ENCODE peak calls at places on chromosomes 12 and 14, in seven cellular contexts. P is glutamatergic neuron; S is mammary epithelial cell; H is thoracic aorta; F is breast epithelium; A is HepG2; N is activated CD8-positive, alpha-beta T cell treated with anti-CD3 and anti-CD28 coated beads for 36 hours. X is an unnamed sample.

GRCh38 chr12:52440821-52441319 is 6.7 kb upstream of the KRT75 start:
- DNase-seq in P (no peak), S (peak; percentile 92), H (no peak), F (no peak), A (no peak), N (no peak), X (no peak)

GRCh38 chr14:103867523-103867953 is 20.2 kb upstream of the PPP1R13B start:
- DNase-seq in P (no peak), S (peak; percentile 70), H (no peak), F (no peak), A (no peak), N (no peak), X (no peak)

GRCh38 chr14:61573748-61574513 is 121.4 kb upstream of the HIF1A start:
- DNase-seq in P (no peak), S (peak; percentile 93), H (no peak), F (no peak), A (no peak), N (no peak), X (no peak)

GRCh38 chr14:75411194-75411552 is 16.6 kb upstream of the JDP2 start:
- DNase-seq in P (no peak), S (no peak), H (no peak), F (no peak), A (no peak), N (no peak), X (no peak)

GRCh38 chr14:92460541-92460915 is 53.1 kb upstream of the RIN3 start:
- DNase-seq in P (no peak), S (no peak), H (no peak), F (no peak), A (no peak), N (no peak), X (no peak)

GRCh38 chr12:130391186-130391585 is 53.5 kb downstream of the PIWIL1 start:
- DNase-seq in P (no peak), S (no peak), H (no peak), F (no peak), A (no peak), N (no peak), X (no peak)

GRCh38 chr14:77641207-77641533 is 24.7 kb upstream of the SPTLC2 start:
- DNase-seq in P (no peak), S (no peak), H (no peak), F (no peak), A (no peak), N (no peak), X (no peak)

GRCh38 chr12:133156125-133156690 is 25.1 kb upstream of the ZNF268 start:
- DNase-seq in P (no peak), S (no peak), H (no peak), F (no peak), A (no peak), N (no peak), X (no peak)

GRCh38 chr12:57626111-57626928 is 6.7 kb downstream of the B4GALNT1 start:
- DNase-seq in P (peak; percentile 64), S (no peak), H (no peak), F (no peak), A (no peak), N (no peak), X (no peak)

GRCh38 chr14:71529855-71530254 is 402.4 kb upstream of the RGS6 start:
- DNase-seq in P (peak; percentile 20), S (no peak), H (peak; percentile 12), F (no peak), A (no peak), N (no peak), X (no peak)

GRCh38 chr14:71324767-71325272 is 417.6 kb downstream of the PCNX1 start:
- DNase-seq in P (no peak), S (peak; percentile 24), H (no peak), F (no peak), A (no peak), N (peak; percentile 62), X (peak; percentile 43)

GRCh38 chr12:89280833-89281533 is 71.3 kb downstream of the DUSP6 start:
- DNase-seq in P (peak; percentile 37), S (no peak), H (no peak), F (no peak), A (no peak), N (no peak), X (no peak)

GRCh38 chr14:100308112-100308792 is 2.0 kb upstream of the SLC25A29 start:
- DNase-seq in P (no peak), S (no peak), H (no peak), F (no peak), A (no peak), N (no peak), X (no peak)

GRCh38 chr12:38527631-38528030 is 211.1 kb downstream of the ALG10B start:
- DNase-seq in P (no peak), S (peak; percentile 21), H (no peak), F (no peak), A (no peak), N (no peak), X (no peak)

GRCh38 chr12:77319141-77319540 is 253.8 kb upstream of the E2F7 start:
- DNase-seq in P (no peak), S (no peak), H (no peak), F (no peak), A (no peak), N (no peak), X (no peak)

GRCh38 chr12:11517080-11517479 is 121.7 kb upstream of the PRB2 start:
- DNase-seq in P (no peak), S (no peak), H (no peak), F (no peak), A (no peak), N (no peak), X (no peak)

GRCh38 chr12:11508699-11509098 is 113.3 kb upstream of the PRB2 start:
- DNase-seq in P (no peak), S (peak; percentile 8), H (no peak), F (no peak), A (no peak), N (no peak), X (no peak)

GRCh38 chr12:11510671-11511070 is 115.3 kb upstream of the PRB2 start:
- DNase-seq in P (no peak), S (no peak), H (no peak), F (no peak), A (no peak), N (no peak), X (no peak)

DNA sequence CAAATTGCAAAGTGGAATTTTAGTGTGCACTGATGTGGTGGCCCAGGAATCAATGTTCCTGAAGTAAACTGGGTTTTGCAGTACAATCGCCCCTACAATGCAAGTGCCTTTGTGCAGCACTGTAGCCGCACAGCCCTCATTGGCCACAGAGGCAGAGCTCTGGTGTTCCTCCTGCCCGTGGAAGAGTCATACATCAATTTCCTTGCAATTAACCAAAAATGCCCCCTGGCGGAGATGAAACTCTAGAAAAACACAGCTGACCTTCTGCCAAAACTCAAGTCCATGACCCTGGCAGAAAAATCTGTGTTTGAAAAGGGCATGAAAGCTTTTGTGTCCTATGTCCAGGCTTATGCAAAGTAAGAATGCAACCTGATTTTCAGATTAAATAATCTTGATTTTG is 117.9 kb upstream of the PRB2 start:
- DNase-seq in P (no peak), S (no peak), H (no peak), F (no peak), A (peak; percentile 18), N (no peak), X (no peak)
- TF ChIP-seq CTCF in P (no peak), S (peak; percentile 24), H (no peak), F (no peak), A (no peak), N (no peak), X (no peak)

DNA sequence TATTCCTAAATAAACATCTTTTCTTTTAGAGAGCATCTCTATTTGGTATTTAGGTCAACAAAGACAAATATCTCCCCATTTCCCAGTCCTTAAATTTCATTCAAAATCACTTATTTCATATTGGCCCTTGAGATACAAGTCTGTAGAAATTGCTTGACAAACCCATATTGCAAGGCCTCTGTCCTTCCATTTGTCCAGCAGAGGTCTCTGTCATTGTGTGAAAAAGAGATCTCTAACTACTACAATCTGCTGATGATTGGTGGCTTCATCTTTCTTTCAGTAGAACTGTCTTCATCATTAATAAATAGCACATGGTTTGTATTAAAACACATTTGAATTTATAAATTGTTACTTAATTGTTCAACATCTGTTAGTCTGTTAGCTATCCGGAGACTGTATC is 252.6 kb downstream of the ACSS3 start:
- DNase-seq in P (no peak), S (no peak), H (no peak), F (no peak), A (no peak), N (no peak), X (no peak)
- TF ChIP-seq CTCF in P (no peak), S (peak; percentile 11), H (no peak), F (no peak), A (no peak), N (no peak), X (no peak)

DNA sequence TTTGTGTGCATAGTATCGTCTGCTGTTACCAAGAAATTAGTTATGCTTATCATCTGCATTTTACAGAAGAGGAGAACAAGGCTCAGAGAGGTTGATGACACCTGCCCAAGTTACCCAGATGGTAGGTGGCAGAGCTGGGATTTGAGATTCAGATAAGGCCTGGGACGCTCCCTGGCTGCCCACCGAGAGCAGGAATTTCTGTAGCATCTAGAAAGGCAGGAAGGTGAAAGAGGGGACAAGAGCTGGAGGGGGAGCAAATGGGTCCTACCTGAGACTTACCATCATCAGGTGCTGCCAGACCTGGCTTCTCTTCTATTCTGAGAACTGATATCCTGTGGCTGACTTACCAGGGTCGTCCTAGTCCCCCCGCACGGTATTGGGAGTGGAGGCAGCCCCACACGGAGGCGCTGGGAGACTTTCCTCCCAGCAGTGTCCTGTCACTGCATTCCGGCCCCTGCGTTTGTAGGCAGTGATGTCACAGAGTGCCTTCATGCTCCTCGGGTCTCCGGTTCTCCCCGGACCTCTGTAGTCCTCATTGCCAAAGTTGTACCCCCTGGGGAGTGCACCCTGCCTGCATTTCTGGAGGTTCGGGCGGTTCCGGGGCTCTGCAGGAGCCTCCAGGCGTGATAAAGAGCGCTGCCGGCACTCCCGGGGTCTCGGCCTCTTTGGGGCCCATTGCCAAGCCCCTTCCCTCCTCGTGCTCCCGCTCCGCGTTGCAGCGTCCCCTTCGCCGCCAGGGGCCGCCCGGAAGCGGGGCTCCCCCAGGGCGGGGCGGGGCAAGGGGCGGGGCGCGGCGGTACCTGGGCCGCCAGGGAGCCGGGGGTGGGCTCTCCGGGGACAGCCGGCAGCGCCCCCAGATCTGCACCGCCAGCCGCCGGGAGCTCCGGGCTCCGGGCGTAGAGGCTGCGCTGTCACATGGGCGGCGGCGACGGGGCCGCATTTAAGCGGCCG is at the start of gene CABP1:
- DNase-seq in P (peak; percentile 72), S (no peak), H (no peak), F (no peak), A (peak; percentile 7), N (peak; percentile 71), X (peak; percentile 77)
- TF ChIP-seq CTCF in P (peak; percentile 40), S (peak; percentile 17), H (no peak), F (no peak), A (peak; percentile 65), N (peak; percentile 60), X (peak; percentile 66)

GRCh38 chr14:68686724-68687123 is 106.1 kb downstream of the ZFP36L1 start:
- DNase-seq in P (no peak), S (no peak), H (no peak), F (no peak), A (no peak), N (no peak), X (no peak)

GRCh38 chr14:68690106-68690960 is 102.5 kb downstream of the ZFP36L1 start:
- DNase-seq in P (no peak), S (no peak), H (no peak), F (no peak), A (no peak), N (no peak), X (no peak)

GRCh38 chr14:68689426-68689825 is 103.4 kb downstream of the ZFP36L1 start:
- DNase-seq in P (no peak), S (no peak), H (no peak), F (no peak), A (no peak), N (no peak), X (no peak)

GRCh38 chr14:68687746-68688145 is 105.1 kb downstream of the ZFP36L1 start:
- DNase-seq in P (no peak), S (peak; percentile 98), H (no peak), F (no peak), A (no peak), N (no peak), X (peak; percentile 47)

GRCh38 chr14:68688872-68689371 is 103.9 kb downstream of the ZFP36L1 start:
- DNase-seq in P (no peak), S (no peak), H (no peak), F (no peak), A (no peak), N (no peak), X (no peak)
- TF ChIP-seq CTCF in P (no peak), S (no peak), H (no peak), F (no peak), A (peak; percentile 21), N (no peak), X (no peak)